ENCODE peak calls at places on chromosome 20, in six cellular contexts. Z is OCI-LY7; A is stimulated activated CD4-positive, alpha-beta T cell treated with anti-CD3 and anti-CD28 coated beads, Interleukin-4, amount 100 ng/mL, for 48 hours; M is B cell; D is left colon; U is dorsolateral prefrontal cortex. P is an unnamed sample.

GRCh38 chr20:4830212-4830607 is 108.5 kb downstream of the PRND start:
- DNase-seq in D (no peak), M (no peak), A (no peak), Z (no peak), U (no peak), P (no peak)

GRCh38 chr20:57747889-57748456 is 38.2 kb upstream of the PMEPA1 start:
- DNase-seq in A (no peak), U (no peak), D (peak), Z (no peak), M (no peak), P (no peak)

GRCh38 chr20:25496165-25496967 is 88.9 kb downstream of the GINS1 start:
- DNase-seq in Z (no peak), D (no peak), A (no peak), U (no peak), M (no peak), P (no peak)

GRCh38 chr20:36830791-36831691 is 44.9 kb upstream of the TLDC2 start:
- DNase-seq in Z (no peak), M (no peak), A (no peak), D (no peak), U (peak), P (no peak)

GRCh38 chr20:4957939-4958362 is 43.4 kb downstream of the SLC23A2 start:
- DNase-seq in Z (no peak), D (no peak), U (no peak), M (no peak), A (no peak), P (no peak)

GRCh38 chr20:6709865-6710595 is 57.5 kb upstream of the BMP2 start:
- DNase-seq in A (no peak), U (no peak), D (no peak), M (no peak), Z (no peak), P (no peak)

GRCh38 chr20:6157345-6157744 is 34.5 kb upstream of the FERMT1 start:
- DNase-seq in Z (peak), D (no peak), M (no peak), U (no peak), A (no peak), P (no peak)

GRCh38 chr20:46967647-46968046 is 73.0 kb downstream of the EYA2 start:
- DNase-seq in M (no peak), A (no peak), D (no peak), U (no peak), Z (no peak), P (no peak)

GRCh38 chr20:59603727-59604608 is at the start of gene PHACTR3:
- DNase-seq in D (no peak), M (no peak), Z (no peak), A (no peak), U (peak), P (peak)

GRCh38 chr20:59159822-59160740 is 3.5 kb upstream of the ZNF831 start:
- DNase-seq in U (no peak), M (no peak), D (no peak), A (no peak), Z (peak), P (no peak)

GRCh38 chr20:58310291-58310782 is 822 bp downstream of the RAB22A start:
- DNase-seq in M (no peak), Z (peak), U (no peak), A (no peak), D (no peak), P (no peak)

GRCh38 chr20:11755071-11755881 is 162.4 kb upstream of the BTBD3 start:
- DNase-seq in Z (no peak), U (no peak), A (no peak), D (no peak), M (no peak), P (peak)

GRCh38 chr20:13041574-13042457 is 33.0 kb downstream of the SPTLC3 start:
- DNase-seq in D (no peak), U (no peak), A (no peak), M (no peak), Z (no peak), P (no peak)

GRCh38 chr20:40749985-40750506 is 61.0 kb upstream of the MAFB start:
- DNase-seq in U (no peak), D (no peak), Z (no peak), M (no peak), A (no peak), P (no peak)

GRCh38 chr20:53972179-53972578 is 98.2 kb downstream of the BCAS1 start:
- DNase-seq in Z (no peak), D (no peak), A (no peak), U (no peak), M (no peak), P (no peak)

GRCh38 chr20:63191400-63191799 is 24.5 kb downstream of the YTHDF1 start:
- DNase-seq in M (no peak), D (peak), Z (no peak), A (no peak), U (peak), P (no peak)

GRCh38 chr20:16781496-16781895 is 33.3 kb downstream of the OTOR start:
- DNase-seq in D (no peak), Z (no peak), A (no peak), M (no peak), U (no peak), P (no peak)

GRCh38 chr20:19104186-19104585 is 108.3 kb upstream of the SLC24A3 start:
- DNase-seq in M (no peak), U (no peak), A (no peak), D (no peak), Z (no peak), P (no peak)

GRCh38 chr20:60054716-60055371 is 96.6 kb downstream of the CDH26 start:
- DNase-seq in U (no peak), D (no peak), Z (no peak), A (no peak), M (no peak), P (no peak)

GRCh38 chr20:57475388-57476072 is 49.4 kb downstream of the CTCFL start:
- DNase-seq in U (no peak), A (no peak), M (no peak), Z (peak), D (no peak), P (no peak)

GRCh38 chr20:1562622-1563021 is 5.1 kb upstream of the SIRPD start:
- DNase-seq in M (no peak), Z (no peak), A (no peak), U (no peak), D (no peak), P (no peak)

GRCh38 chr20:16707674-16708073 is 22.2 kb upstream of the SNRPB2 start:
- DNase-seq in M (no peak), Z (peak), D (no peak), A (no peak), U (no peak), P (no peak)

GRCh38 chr20:63738687-63739128 is 868 bp upstream of the SLC2A4RG start:
- DNase-seq in Z (peak), M (peak), D (peak), U (peak), A (peak), P (no peak)

GRCh38 chr20:16064991-16065707 is 508.1 kb downstream of the KIF16B start:
- DNase-seq in M (no peak), D (no peak), U (no peak), A (no peak), Z (no peak), P (no peak)

GRCh38 chr20:2535711-2536561 is 437 bp upstream of the TMC2 start:
- DNase-seq in D (no peak), A (no peak), Z (no peak), M (no peak), U (no peak), P (no peak)

GRCh38 chr20:444862-445426 is 17.4 kb downstream of the TBC1D20 start:
- DNase-seq in U (peak), D (no peak), Z (no peak), M (no peak), A (no peak), P (no peak)

GRCh38 chr20:50980071-50980681 is 21.6 kb downstream of the MOCS3 start:
- DNase-seq in A (peak), U (no peak), Z (no peak), D (no peak), M (no peak), P (no peak)

GRCh38 chr20:19288636-19289035 is 76.2 kb downstream of the SLC24A3 start:
- DNase-seq in D (no peak), U (no peak), Z (no peak), A (no peak), M (no peak), P (no peak)

GRCh38 chr20:45407067-45407745 is 883 bp upstream of the DBNDD2 start:
- DNase-seq in M (peak), A (no peak), Z (no peak), D (peak), U (peak), P (peak)

GRCh38 chr20:5504061-5504739 is 187.4 kb upstream of the PROKR2 start:
- DNase-seq in U (peak), M (no peak), A (no peak), Z (no peak), D (peak), P (peak)

GRCh38 chr20:3818155-3819151 is 1.9 kb upstream of the AP5S1 start:
- DNase-seq in Z (peak), U (no peak), M (no peak), A (no peak), D (peak), P (no peak)

P was measured in amygdala.